ENCODE peak calls at places on chromosomes 13 and 19, in four cellular contexts. E, G, C and L are unnamed samples.

GRCh38 chr19:34667349-34668076 is 9.4 kb downstream of the SCGB2B2 start:
- DNase-seq in E (peak; percentile 14), G (peak; percentile 16), C (no peak), L (no peak)

GRCh38 chr19:46579286-46579944 is 21.7 kb upstream of the CALM3 start:
- DNase-seq in E (no peak), G (no peak), C (peak; percentile 82), L (no peak)

GRCh38 chr19:9668544-9668943 is 6.4 kb downstream of the ZNF562 start:
- DNase-seq in E (no peak), G (no peak), C (no peak), L (no peak)

GRCh38 chr19:37087110-37087509 is 8.9 kb downstream of the ZNF420 start:
- DNase-seq in E (no peak), G (no peak), C (no peak), L (no peak)

GRCh38 chr19:45275370-45275971 is 24.4 kb downstream of the MARK4 start:
- DNase-seq in E (no peak), G (no peak), C (no peak), L (no peak)

GRCh38 chr13:24893863-24894262 is 129.9 kb downstream of the RNF17 start:
- DNase-seq in E (peak; percentile 11), G (no peak), C (no peak), L (no peak)

GRCh38 chr13:73876323-73876722 is 257.9 kb downstream of the KLF12 start:
- DNase-seq in E (no peak), G (no peak), C (no peak), L (no peak)

GRCh38 chr13:73754727-73755292 is 379.4 kb downstream of the KLF12 start:
- DNase-seq in E (peak; percentile 14), G (peak; percentile 59), C (no peak), L (no peak)

GRCh38 chr13:74450525-74450845 is 316.3 kb upstream of the KLF12 start:
- DNase-seq in E (no peak), G (no peak), C (no peak), L (no peak)

GRCh38 chr13:80577951-80578670 is 237.2 kb upstream of the SPRY2 start:
- DNase-seq in E (no peak), G (no peak), C (no peak), L (no peak)

GRCh38 chr19:48624067-48624594 is 4.8 kb downstream of the SPHK2 start:
- DNase-seq in E (peak; percentile 95), G (peak; percentile 82), C (peak; percentile 95), L (peak; percentile 81)

GRCh38 chr13:76884167-76884566 is 2.0 kb downstream of the KCTD12 start:
- DNase-seq in E (no peak), G (no peak), C (no peak), L (no peak)

GRCh38 chr19:38856813-38857212 is 7.0 kb upstream of the HNRNPL start:
- DNase-seq in E (no peak), G (no peak), C (no peak), L (no peak)

GRCh38 chr19:10104665-10105221 is 1.4 kb upstream of the PPAN start:
- DNase-seq in E (no peak), G (no peak), C (no peak), L (peak; percentile 100)

GRCh38 chr19:44635581-44636438 is 7.9 kb upstream of the PVR start:
- DNase-seq in E (no peak), G (no peak), C (no peak), L (no peak)

GRCh38 chr13:74761794-74762193 is 627.6 kb upstream of the KLF12 start:
- DNase-seq in E (no peak), G (no peak), C (no peak), L (no peak)

GRCh38 chr13:79722885-79723445 is 242.0 kb downstream of the NDFIP2 start:
- DNase-seq in E (no peak), G (no peak), C (no peak), L (no peak)

GRCh38 chr19:996051-996838 is 4.0 kb upstream of the GRIN3B start:
- DNase-seq in E (peak; percentile 78), G (no peak), C (peak; percentile 77), L (no peak)

GRCh38 chr19:38265213-38265861 is 964 bp downstream of the SPINT2 start:
- DNase-seq in E (no peak), G (no peak), C (no peak), L (no peak)

GRCh38 chr13:95479706-95480105 is 72.8 kb upstream of the CLDN10 start:
- DNase-seq in E (no peak), G (no peak), C (no peak), L (peak; percentile 36)

GRCh38 chr13:113122571-113123225 is at the start of gene F10:
- DNase-seq in E (peak; percentile 64), G (peak; percentile 95), C (peak; percentile 68), L (no peak)

GRCh38 chr13:114140909-114141255 is 8.5 kb upstream of the RASA3 start:
- DNase-seq in E (no peak), G (no peak), C (no peak), L (no peak)

GRCh38 chr19:49326165-49326704 is 1.2 kb upstream of the SLC6A16 start:
- DNase-seq in E (no peak), G (no peak), C (no peak), L (no peak)

GRCh38 chr19:6466526-6467248 is 2.6 kb downstream of the CRB3 start:
- DNase-seq in E (no peak), G (no peak), C (no peak), L (no peak)

GRCh38 chr19:49331616-49332055 is 3.6 kb upstream of the CD37 start:
- DNase-seq in E (peak; percentile 73), G (peak; percentile 86), C (no peak), L (peak; percentile 81)

GRCh38 chr13:112802808-112803207 is 113.0 kb downstream of the ATP11A start:
- DNase-seq in E (no peak), G (no peak), C (no peak), L (peak; percentile 32)

GRCh38 chr13:33441015-33441414 is 155.5 kb upstream of the STARD13 start:
- DNase-seq in E (no peak), G (peak; percentile 35), C (no peak), L (no peak)

GRCh38 chr13:21638319-21639282 is 32.3 kb upstream of the FGF9 start:
- DNase-seq in E (peak; percentile 14), G (no peak), C (peak; percentile 53), L (no peak)

GRCh38 chr13:26132756-26133155 is 80.9 kb upstream of the SHISA2 start:
- DNase-seq in E (no peak), G (no peak), C (no peak), L (no peak)

GRCh38 chr19:16969127-16969526 is 57.5 kb downstream of the CPAMD8 start:
- DNase-seq in E (no peak), G (peak; percentile 25), C (no peak), L (no peak)

GRCh38 chr19:22945560-22945959 is 57.4 kb downstream of the ZNF728 start:
- DNase-seq in E (peak; percentile 11), G (no peak), C (no peak), L (no peak)

DNA sequence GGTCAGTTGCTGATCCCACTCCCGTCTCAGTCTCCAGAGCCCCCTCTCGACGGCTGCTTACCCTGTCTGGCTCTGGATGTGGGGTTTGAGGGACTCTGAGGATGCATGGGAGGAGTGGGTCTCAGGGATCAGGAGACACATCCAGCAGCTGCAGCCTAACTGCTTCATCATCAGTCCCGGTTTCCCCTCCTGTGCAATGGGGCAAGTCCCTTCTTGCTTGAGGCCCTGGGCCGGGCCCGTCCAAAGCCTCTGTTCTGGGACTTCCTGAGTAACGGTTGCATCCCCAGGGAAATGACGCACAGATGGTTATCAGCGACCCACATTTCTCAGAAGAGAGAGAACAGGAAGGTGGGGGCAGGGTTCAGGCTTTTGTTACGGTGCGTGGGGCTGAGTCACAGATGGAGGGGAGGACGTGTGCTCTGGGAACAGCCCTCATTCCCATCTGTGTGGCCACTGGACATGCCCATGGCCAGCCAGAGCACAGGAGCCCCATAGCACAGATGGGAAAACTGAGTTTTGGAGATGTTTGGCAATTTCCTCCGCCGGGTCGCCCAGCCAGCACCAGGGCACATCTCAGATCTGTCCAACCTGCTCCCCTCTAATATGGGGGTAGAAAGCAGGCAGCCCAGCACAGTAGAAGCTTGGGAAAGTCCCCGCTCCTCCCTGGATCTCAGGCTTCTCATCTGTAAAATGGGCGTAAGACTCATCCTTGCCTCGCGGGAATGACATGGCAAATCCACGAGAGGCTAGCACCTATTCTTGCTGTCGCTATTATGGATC is 19.3 kb downstream of the GNA15 start:
- DNase-seq in E (peak; percentile 93), G (peak; percentile 50), C (no peak), L (peak; percentile 88)
- TF ChIP-seq BRCA1 in E (no peak), G (no peak), C (no peak), L (no peak)

DNA sequence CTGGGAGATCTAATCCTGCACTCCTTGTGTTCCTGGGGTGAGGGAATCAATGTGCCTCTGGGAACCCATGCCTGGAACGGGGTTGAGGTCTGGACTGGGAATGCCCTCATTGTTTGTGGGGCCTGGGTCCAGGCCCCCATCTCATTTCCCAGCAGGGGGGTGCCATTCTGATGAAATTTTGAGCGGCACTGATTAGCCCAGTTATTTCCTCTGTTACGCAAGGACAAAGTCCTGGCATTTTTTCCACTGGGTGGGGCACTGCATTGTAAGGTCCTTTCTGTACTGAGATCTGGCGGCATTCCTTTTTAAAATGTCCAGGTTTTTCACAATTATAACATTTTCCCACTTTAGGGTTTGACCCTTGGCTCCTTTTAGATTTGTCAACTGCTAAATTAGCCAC is 14.8 kb downstream of the FPR3 start:
- DNase-seq in E (no peak), G (peak; percentile 21), C (no peak), L (no peak)
- TF ChIP-seq BRCA1 in E (no peak), G (no peak), C (no peak), L (no peak)

GRCh38 chr13:30423891-30424290 is 1.6 kb downstream of the UBE2L5 start:
- DNase-seq in E (no peak), G (no peak), C (no peak), L (no peak)

GRCh38 chr13:30418886-30419459 is 3.3 kb upstream of the UBE2L5 start:
- DNase-seq in E (no peak), G (no peak), C (no peak), L (no peak)

GRCh38 chr13:30418075-30418715 is 4.1 kb upstream of the UBE2L5 start:
- DNase-seq in E (no peak), G (no peak), C (no peak), L (no peak)

GRCh38 chr13:30421093-30422055 is 919 bp upstream of the UBE2L5 start:
- DNase-seq in E (peak; percentile 68), G (no peak), C (peak; percentile 78), L (no peak)

DNA sequence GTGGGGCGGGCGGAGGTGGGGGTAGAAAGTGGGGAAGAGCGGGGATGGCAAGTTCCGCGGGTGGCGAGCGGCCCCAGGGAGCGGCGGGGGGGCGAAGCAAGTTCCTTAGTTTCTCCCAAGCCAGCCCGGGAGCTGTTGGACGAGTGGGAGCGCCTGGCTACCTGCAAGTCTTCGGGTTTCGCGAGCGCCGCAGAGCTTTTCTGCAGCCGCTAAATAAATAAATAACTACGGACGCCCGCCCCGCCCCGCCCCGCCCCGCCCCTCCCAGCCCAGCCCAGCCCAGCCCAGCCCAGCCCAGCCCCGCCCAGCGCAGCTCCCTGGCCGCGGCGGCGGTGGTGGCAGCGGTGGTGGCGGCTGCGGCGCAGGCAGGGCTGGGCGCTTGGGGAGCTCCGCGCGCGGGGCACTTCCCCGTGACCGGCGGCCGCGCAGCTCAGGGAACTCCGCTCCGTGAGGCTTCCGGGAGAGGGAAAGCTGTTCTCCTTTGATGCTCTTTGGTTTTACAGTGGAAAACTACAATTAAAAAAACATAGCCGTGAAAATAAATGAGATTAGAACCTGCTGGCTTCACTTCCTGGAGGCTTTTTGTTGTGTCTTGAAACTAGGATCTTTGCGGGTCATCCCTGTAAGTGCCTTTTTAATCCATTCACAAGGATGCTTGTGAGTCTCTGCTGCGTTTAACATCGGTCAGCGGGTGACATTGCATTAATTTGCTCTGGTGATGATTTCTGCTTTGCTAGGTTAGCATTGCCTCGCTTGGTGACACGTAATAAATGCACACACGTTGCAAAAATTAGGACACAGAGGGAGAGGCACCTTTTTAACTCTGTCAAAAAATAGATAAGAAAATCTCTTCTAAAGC is at the start of gene UBE2L5:
- DNase-seq in E (peak; percentile 65), G (peak; percentile 23), C (peak; percentile 78), L (no peak)
- TF ChIP-seq BRCA1 in E (no peak), G (no peak), C (no peak), L (no peak)

GRCh38 chr19:55000761-55001160 is 34.6 kb downstream of the NLRP2 start:
- DNase-seq in E (no peak), G (no peak), C (no peak), L (no peak)

GRCh38 chr19:55005684-55006488 is 32.2 kb downstream of the GP6 start:
- DNase-seq in E (peak; percentile 87), G (peak; percentile 12), C (no peak), L (peak; percentile 64)
- TF ChIP-seq BRCA1 in E (no peak), G (no peak), C (no peak), L (no peak)